ENCODE peak calls at places on chromosomes 2 and 18, in four cellular contexts. One of them, this sample, is unnamed.
A peak's percentile ranks its signal among the peaks of the same experiment; 100 is the strongest.

GRCh38 chr2:145987797-145988196 is 1467.9 kb upstream of the ZEB2 start:
- DNase-seq in HEK293T: no peak
- DNase-seq in HCT116: no peak
- DNase-seq in H1: no peak
- DNase-seq in this sample: no peak

GRCh38 chr2:174492963-174493431 is 6.2 kb upstream of the GPR155 start:
- DNase-seq in H1: no peak
- DNase-seq in HEK293T: no peak
- DNase-seq in HCT116: no peak
- DNase-seq in this sample: no peak

GRCh38 chr2:119241205-119241532 is 17.5 kb downstream of the STEAP3 start:
- DNase-seq in H1: no peak
- DNase-seq in HCT116: no peak
- DNase-seq in HEK293T: no peak
- DNase-seq in this sample: no peak

GRCh38 chr2:240392948-240393830 is 42.3 kb upstream of the GPC1 start:
- DNase-seq in H1: no peak
- DNase-seq in HCT116: no peak
- DNase-seq in HEK293T: no peak
- DNase-seq in this sample: peak; percentile 6

GRCh38 chr2:196421880-196422279 is 217.6 kb upstream of the CCDC150 start:
- DNase-seq in HCT116: no peak
- DNase-seq in H1: no peak
- DNase-seq in HEK293T: no peak
- DNase-seq in this sample: no peak

GRCh38 chr2:117486081-117486480 is 328.4 kb upstream of the DDX18 start:
- DNase-seq in H1: no peak
- DNase-seq in HEK293T: no peak
- DNase-seq in HCT116: no peak
- DNase-seq in this sample: no peak

GRCh38 chr18:10290244-10291240 is 163.9 kb upstream of the APCDD1 start:
- DNase-seq in HEK293T: no peak
- DNase-seq in H1: no peak
- DNase-seq in HCT116: no peak
- DNase-seq in this sample: no peak

GRCh38 chr2:2020897-2021296 is 276.6 kb upstream of the PXDN start:
- DNase-seq in HCT116: no peak
- DNase-seq in HEK293T: no peak
- DNase-seq in H1: no peak
- DNase-seq in this sample: no peak

GRCh38 chr2:228273159-228273558 is 91.7 kb upstream of the SPHKAP start:
- DNase-seq in HEK293T: no peak
- DNase-seq in HCT116: no peak
- DNase-seq in H1: no peak
- DNase-seq in this sample: no peak

GRCh38 chr2:228263156-228263555 is 81.7 kb upstream of the SPHKAP start:
- DNase-seq in HEK293T: no peak
- DNase-seq in HCT116: no peak
- DNase-seq in H1: no peak
- DNase-seq in this sample: no peak

GRCh38 chr2:228268756-228269155 is 87.3 kb upstream of the SPHKAP start:
- DNase-seq in HEK293T: no peak
- DNase-seq in H1: no peak
- DNase-seq in HCT116: no peak
- DNase-seq in this sample: no peak
- TF ChIP-seq SP1 in HEK293T: no peak
- TF ChIP-seq SP1 in H1: no peak
- TF ChIP-seq SP1 in HCT116: no peak
- TF ChIP-seq SP1 in this sample: no peak

GRCh38 chr2:241777167-241777685 is 604 bp downstream of the GAL3ST2 start:
- DNase-seq in HEK293T: no peak
- DNase-seq in HCT116: no peak
- DNase-seq in H1: peak; percentile 42
- DNase-seq in this sample: no peak

GRCh38 chr2:241780939-241781569 is 4.4 kb downstream of the GAL3ST2 start:
- DNase-seq in HCT116: no peak
- DNase-seq in H1: no peak
- DNase-seq in HEK293T: no peak
- DNase-seq in this sample: no peak

GRCh38 chr2:241775223-241776177 is 1.1 kb upstream of the GAL3ST2 start:
- DNase-seq in HEK293T: no peak
- DNase-seq in HCT116: no peak
- DNase-seq in H1: peak; percentile 43
- DNase-seq in this sample: no peak

GRCh38 chr2:241776336-241777166 is at the start of gene GAL3ST2:
- DNase-seq in H1: peak; percentile 43
- DNase-seq in HCT116: no peak
- DNase-seq in HEK293T: no peak
- DNase-seq in this sample: no peak

GRCh38 chr2:241777686-241778627 is 1.3 kb downstream of the GAL3ST2 start:
- DNase-seq in HEK293T: no peak
- DNase-seq in H1: peak; percentile 39
- DNase-seq in HCT116: no peak
- DNase-seq in this sample: peak; percentile 15
- TF ChIP-seq SP1 in HEK293T: no peak
- TF ChIP-seq SP1 in H1: no peak
- TF ChIP-seq SP1 in HCT116: no peak
- TF ChIP-seq SP1 in this sample: no peak

GRCh38 chr2:195404650-195405049 is 252.4 kb upstream of the SLC39A10 start:
- DNase-seq in HCT116: no peak
- DNase-seq in HEK293T: no peak
- DNase-seq in H1: no peak
- DNase-seq in this sample: no peak

GRCh38 chr2:195408811-195409210 is 248.2 kb upstream of the SLC39A10 start:
- DNase-seq in HEK293T: no peak
- DNase-seq in H1: no peak
- DNase-seq in HCT116: no peak
- DNase-seq in this sample: no peak

GRCh38 chr2:195408196-195408595 is 248.8 kb upstream of the SLC39A10 start:
- DNase-seq in HCT116: no peak
- DNase-seq in HEK293T: no peak
- DNase-seq in H1: no peak
- DNase-seq in this sample: no peak

GRCh38 chr2:195407782-195408181 is 249.2 kb upstream of the SLC39A10 start:
- DNase-seq in H1: no peak
- DNase-seq in HCT116: no peak
- DNase-seq in HEK293T: no peak
- DNase-seq in this sample: no peak

GRCh38 chr2:195406886-195407603 is 250.0 kb upstream of the SLC39A10 start:
- DNase-seq in HEK293T: no peak
- DNase-seq in H1: no peak
- DNase-seq in HCT116: no peak
- DNase-seq in this sample: no peak
- TF ChIP-seq SP1 in HEK293T: no peak
- TF ChIP-seq SP1 in H1: no peak
- TF ChIP-seq SP1 in HCT116: no peak
- TF ChIP-seq SP1 in this sample: no peak

DNA sequence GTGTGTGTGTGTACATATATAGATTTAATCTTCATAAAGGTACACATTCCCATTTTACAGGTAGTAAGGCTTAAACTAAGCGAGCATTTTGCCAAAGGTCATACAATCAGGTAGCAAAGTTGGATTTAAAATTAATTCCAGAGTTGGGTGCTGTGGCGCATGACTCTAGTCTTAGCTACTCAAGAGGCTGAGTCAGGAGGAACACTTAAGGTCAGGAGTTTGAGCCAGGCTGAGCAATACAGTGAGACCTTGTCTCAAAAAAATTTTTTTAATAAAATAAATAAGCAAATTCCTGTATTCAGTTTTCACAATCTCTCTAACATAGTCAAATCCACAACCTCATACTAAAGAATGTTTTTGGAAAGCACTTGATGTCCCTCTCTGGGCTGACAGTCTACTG is 111.5 kb upstream of the LDLRAD4 start:
- DNase-seq in HCT116: no peak
- DNase-seq in HEK293T: no peak
- DNase-seq in H1: no peak
- DNase-seq in this sample: no peak
- TF ChIP-seq SP1 in HCT116: no peak
- TF ChIP-seq SP1 in HEK293T: no peak
- TF ChIP-seq SP1 in H1: no peak
- TF ChIP-seq SP1 in this sample: no peak

GRCh38 chr18:23667114-23667513 is 4.4 kb upstream of the ANKRD29 start:
- DNase-seq in H1: no peak
- DNase-seq in HEK293T: no peak
- DNase-seq in HCT116: no peak
- DNase-seq in this sample: no peak

GRCh38 chr18:23664674-23665073 is 2.0 kb upstream of the ANKRD29 start:
- DNase-seq in HEK293T: no peak
- DNase-seq in H1: no peak
- DNase-seq in HCT116: no peak
- DNase-seq in this sample: no peak

GRCh38 chr18:23658296-23658695 is 4.4 kb downstream of the ANKRD29 start:
- DNase-seq in HEK293T: no peak
- DNase-seq in HCT116: no peak
- DNase-seq in H1: no peak
- DNase-seq in this sample: no peak

GRCh38 chr18:23662309-23663263 is at the start of gene ANKRD29:
- DNase-seq in HEK293T: peak; percentile 76
- DNase-seq in HCT116: no peak
- DNase-seq in H1: peak; percentile 73
- DNase-seq in this sample: peak; percentile 69

GRCh38 chr18:23661735-23662308 is 889 bp downstream of the ANKRD29 start:
- DNase-seq in HEK293T: no peak
- DNase-seq in H1: no peak
- DNase-seq in HCT116: no peak
- DNase-seq in this sample: no peak
- TF ChIP-seq SP1 in HEK293T: no peak
- TF ChIP-seq SP1 in H1: no peak
- TF ChIP-seq SP1 in HCT116: no peak
- TF ChIP-seq SP1 in this sample: no peak

GRCh38 chr18:78810706-78811105 is 168.9 kb upstream of the SALL3 start:
- DNase-seq in HEK293T: no peak
- DNase-seq in HCT116: no peak
- DNase-seq in H1: no peak
- DNase-seq in this sample: no peak
- TF ChIP-seq SP1 in HEK293T: no peak
- TF ChIP-seq SP1 in HCT116: no peak
- TF ChIP-seq SP1 in H1: no peak
- TF ChIP-seq SP1 in this sample: no peak

DNA sequence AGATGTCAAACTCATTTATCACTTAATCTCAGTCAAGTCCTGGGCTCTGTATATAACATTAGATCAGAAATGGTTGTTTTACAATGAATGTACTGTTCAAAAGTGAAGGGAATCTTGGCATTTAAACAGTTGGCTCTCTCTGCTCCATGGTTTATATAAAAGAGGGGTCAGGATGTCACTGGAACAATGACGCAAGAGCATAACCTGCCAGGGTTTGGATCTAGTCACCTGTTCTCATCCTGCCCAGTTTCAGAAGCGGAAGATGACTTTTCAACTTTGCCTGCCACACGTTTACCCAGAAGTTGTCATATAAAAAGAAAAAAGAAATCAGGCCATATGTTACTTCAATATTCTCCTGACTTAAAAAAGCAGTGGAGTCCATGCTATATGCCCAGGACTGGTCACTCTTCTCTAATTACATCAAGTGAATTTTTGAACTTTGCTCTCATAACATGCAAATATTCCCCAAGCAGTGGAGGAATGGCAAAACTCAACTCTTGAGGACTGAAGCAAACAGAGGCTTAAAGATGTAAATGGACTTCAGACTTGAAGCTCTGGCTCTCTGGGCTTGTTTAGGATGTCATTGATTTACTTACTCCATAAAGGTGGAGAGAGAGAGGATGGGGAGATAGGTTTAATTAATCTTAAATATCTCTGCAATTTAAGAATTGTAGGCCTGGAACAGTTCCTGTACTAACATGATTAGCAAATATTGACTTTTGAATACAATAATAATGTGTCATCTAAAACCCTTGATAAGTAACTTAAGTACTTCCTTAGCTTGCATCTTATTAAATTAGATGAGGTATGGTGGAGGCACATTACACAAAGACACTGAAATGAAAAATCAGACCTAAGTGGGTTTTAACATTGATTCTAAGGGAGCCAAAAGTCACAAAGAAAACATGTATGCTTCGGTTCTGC is 58.3 kb downstream of the ETAA1 start:
- DNase-seq in HCT116: no peak
- DNase-seq in HEK293T: no peak
- DNase-seq in H1: no peak
- DNase-seq in this sample: no peak
- TF ChIP-seq SP1 in HCT116: no peak
- TF ChIP-seq SP1 in HEK293T: no peak
- TF ChIP-seq SP1 in H1: no peak
- TF ChIP-seq SP1 in this sample: no peak

GRCh38 chr2:3283206-3283605 is 94.4 kb downstream of the EIPR1 start:
- DNase-seq in HEK293T: no peak
- DNase-seq in H1: no peak
- DNase-seq in HCT116: no peak
- DNase-seq in this sample: no peak

GRCh38 chr2:3280683-3281520 is 96.7 kb downstream of the EIPR1 start:
- DNase-seq in H1: no peak
- DNase-seq in HCT116: no peak
- DNase-seq in HEK293T: no peak
- DNase-seq in this sample: no peak

GRCh38 chr2:3284657-3285630 is 92.7 kb downstream of the EIPR1 start:
- DNase-seq in HCT116: no peak
- DNase-seq in HEK293T: no peak
- DNase-seq in H1: no peak
- DNase-seq in this sample: no peak

GRCh38 chr2:3280197-3280596 is 97.4 kb downstream of the EIPR1 start:
- DNase-seq in H1: no peak
- DNase-seq in HCT116: no peak
- DNase-seq in HEK293T: no peak
- DNase-seq in this sample: no peak

GRCh38 chr2:3282056-3282998 is 95.3 kb downstream of the EIPR1 start:
- DNase-seq in HEK293T: no peak
- DNase-seq in H1: no peak
- DNase-seq in HCT116: no peak
- DNase-seq in this sample: no peak
- TF ChIP-seq SP1 in HEK293T: no peak
- TF ChIP-seq SP1 in H1: no peak
- TF ChIP-seq SP1 in HCT116: no peak
- TF ChIP-seq SP1 in this sample: no peak

DNA sequence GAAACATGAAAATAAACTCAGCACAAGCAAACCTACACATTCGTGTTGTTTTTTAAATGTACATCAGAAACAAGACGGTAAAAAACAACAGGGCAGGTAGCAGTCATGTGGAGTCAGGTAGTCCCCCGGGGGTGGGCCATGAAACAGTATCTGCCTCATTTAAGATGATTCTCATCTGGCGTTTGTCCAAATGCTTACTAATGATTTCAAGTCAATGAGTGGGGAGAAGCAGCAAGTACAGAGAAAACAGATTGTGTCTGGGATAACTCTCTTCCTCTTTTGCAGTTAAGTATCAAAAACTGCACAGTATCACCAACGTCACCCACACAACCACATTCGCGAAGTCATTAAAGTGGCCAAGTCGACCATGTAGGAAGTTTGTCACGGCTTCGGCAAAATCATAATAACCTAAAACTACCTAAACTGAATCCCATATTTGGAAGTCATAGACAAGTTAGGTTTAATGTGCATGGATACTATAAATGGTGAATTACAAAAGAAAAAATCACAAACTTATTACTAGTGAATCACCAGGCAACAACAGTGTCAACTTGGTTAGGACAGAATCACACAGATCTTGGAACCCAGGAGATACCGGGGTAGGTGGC is 1.2 kb downstream of the LAPTM4A start:
- DNase-seq in HCT116: no peak
- DNase-seq in H1: no peak
- DNase-seq in HEK293T: no peak
- DNase-seq in this sample: no peak
- TF ChIP-seq SP1 in HCT116: no peak
- TF ChIP-seq SP1 in H1: no peak
- TF ChIP-seq SP1 in HEK293T: no peak
- TF ChIP-seq SP1 in this sample: no peak

This sample was measured in WTC11.